ENCODE peak calls at places on chromosome 6, in seven cellular contexts. X is sigmoid colon, O is GM12878, A is stomach, W is SK-N-SH, P is suprapubic skin, R is breast epithelium. C is an unnamed sample.

GRCh38 chr6:142861711-142862110 is 83.3 kb downstream of the HIVEP2 start:
- DNase-seq in R (no peak), W (peak; percentile 28), P (no peak), A (no peak), X (no peak), O (no peak), C (no peak)

GRCh38 chr6:10215711-10216110 is 199.2 kb downstream of the TFAP2A start:
- DNase-seq in P (no peak), R (no peak), W (no peak), A (no peak), X (no peak), O (no peak), C (no peak)

GRCh38 chr6:134235937-134236751 is 81.8 kb downstream of the SGK1 start:
- DNase-seq in W (no peak), X (no peak), A (no peak), O (peak; percentile 77), P (no peak), R (no peak), C (no peak)

GRCh38 chr6:84260186-84260585 is 32.7 kb upstream of the CEP162 start:
- DNase-seq in O (no peak), A (no peak), P (no peak), W (no peak), X (no peak), R (no peak), C (no peak)

GRCh38 chr6:148747493-148748160 is 797 bp downstream of the UST start:
- DNase-seq in O (no peak), X (peak; percentile 78), R (peak; percentile 53), W (peak; percentile 15), A (peak; percentile 52), P (peak; percentile 85), C (no peak)

GRCh38 chr6:2655844-2656433 is 94.8 kb downstream of the MYLK4 start:
- DNase-seq in R (no peak), W (no peak), X (no peak), A (no peak), O (no peak), P (no peak), C (no peak)

GRCh38 chr6:7997311-7997710 is 66.9 kb downstream of the BLOC1S5 start:
- DNase-seq in R (no peak), X (no peak), O (no peak), W (no peak), A (no peak), P (no peak), C (no peak)

GRCh38 chr6:85944736-85945135 is 302.1 kb upstream of the SYNCRIP start:
- DNase-seq in X (no peak), W (no peak), A (no peak), R (no peak), P (no peak), O (no peak), C (no peak)

GRCh38 chr6:4311976-4312860 is 176.8 kb upstream of the ECI2 start:
- DNase-seq in O (no peak), A (no peak), W (no peak), R (no peak), P (no peak), X (no peak), C (no peak)
- H3K9me3 ChIP-seq in O (peaks cover 6% of the 10 kb centered on the region), A (peaks cover 22% of the 10 kb centered on the region), W (peaks cover 7% of the 10 kb centered on the region), R (peaks cover 5% of the 10 kb centered on the region), P (no peaks in the 10 kb centered on the region), X (peaks cover 21% of the 10 kb centered on the region), C (peaks cover 3% of the 10 kb centered on the region)

GRCh38 chr6:88987922-88988321 is 24.5 kb upstream of the RNGTT start:
- DNase-seq in P (no peak), A (no peak), O (no peak), W (no peak), X (no peak), R (no peak), C (no peak)

GRCh38 chr6:88983532-88983931 is 20.1 kb upstream of the RNGTT start:
- DNase-seq in R (no peak), A (no peak), P (no peak), W (peak; percentile 27), X (no peak), O (no peak), C (no peak)

GRCh38 chr6:88984152-88984551 is 20.7 kb upstream of the RNGTT start:
- DNase-seq in R (no peak), O (no peak), W (no peak), X (no peak), A (no peak), P (no peak), C (no peak)

GRCh38 chr6:88985901-88986300 is 22.5 kb upstream of the RNGTT start:
- DNase-seq in P (no peak), R (no peak), W (no peak), O (no peak), X (no peak), A (no peak), C (no peak)

GRCh38 chr6:88982720-88983119 is 19.3 kb upstream of the RNGTT start:
- DNase-seq in R (no peak), X (peak; percentile 84), P (no peak), W (peak; percentile 52), O (peak; percentile 19), A (peak; percentile 56), C (peak; percentile 66)
- TF ChIP-seq POLR2AphosphoS5 in R (peak; percentile 23), X (no peak), P (peak; percentile 26), W (no peak), O (no peak), A (no peak), C (no peak)

DNA sequence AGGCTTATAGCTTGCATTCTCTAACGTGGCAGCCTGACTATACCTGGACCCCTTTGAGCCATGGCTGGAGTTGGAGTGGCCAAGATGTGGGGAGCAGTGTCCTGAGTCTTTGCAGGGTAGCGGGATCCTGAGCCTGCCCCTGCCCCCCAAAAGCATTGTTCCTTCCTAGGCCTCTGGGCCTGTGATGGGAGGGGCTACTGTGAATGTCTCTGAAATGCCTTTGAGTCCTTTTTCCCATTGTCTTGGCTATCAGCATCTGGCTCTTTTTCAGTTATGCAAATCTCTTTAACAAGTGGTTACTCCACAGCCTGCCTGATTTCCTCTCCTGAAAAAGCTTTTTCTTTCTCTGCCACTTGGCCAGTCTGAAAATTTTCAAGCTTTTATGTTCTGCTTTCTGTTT is 17.0 kb upstream of the PRL start:
- DNase-seq in P (no peak), R (no peak), W (no peak), A (no peak), X (no peak), O (no peak), C (no peak)
- H3K9me3 ChIP-seq in P (peaks cover 18% of the 10 kb centered on the region), R (peaks cover 15% of the 10 kb centered on the region), W (peaks cover 12% of the 10 kb centered on the region), A (peaks cover 21% of the 10 kb centered on the region), X (peaks cover 13% of the 10 kb centered on the region), O (peaks cover 5% of the 10 kb centered on the region), C (peaks cover 9% of the 10 kb centered on the region)

DNA sequence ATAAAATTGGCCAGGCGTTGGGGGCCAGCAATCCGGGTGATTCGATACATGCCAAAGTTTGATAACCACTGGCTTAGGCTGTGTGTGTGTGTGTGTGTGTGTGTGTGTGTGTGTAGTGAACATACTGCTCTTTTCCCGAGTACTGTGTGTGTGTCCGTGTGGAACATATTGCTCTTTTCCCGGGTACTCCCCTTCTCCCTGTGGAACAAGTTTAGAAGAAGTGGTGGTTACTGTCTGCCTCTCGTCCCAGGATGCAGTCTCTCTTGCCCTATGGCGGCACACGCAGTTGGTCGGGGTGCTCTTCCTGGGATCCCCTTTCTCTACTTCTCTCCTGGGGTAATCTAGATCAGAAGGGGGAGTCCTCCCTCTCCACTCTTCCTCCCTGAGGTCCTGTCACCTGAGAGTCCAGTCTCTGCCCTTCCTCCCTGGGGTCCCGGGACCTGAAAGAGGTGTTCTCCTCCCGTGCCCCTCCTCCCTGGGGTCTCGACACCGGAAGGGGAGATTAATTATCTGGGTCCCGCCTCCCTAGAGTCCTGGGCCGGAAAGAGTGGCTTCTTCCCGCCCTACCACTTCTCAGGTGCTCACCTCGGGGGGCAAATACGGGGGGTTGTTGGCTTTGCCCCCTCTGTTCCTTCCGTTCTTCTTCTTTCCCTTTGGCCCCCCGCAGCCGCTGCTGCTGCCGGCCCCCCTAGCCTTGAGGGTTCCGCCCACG is 516 bp downstream of the GTPBP2 start:
- DNase-seq in X (peak; percentile 83), O (no peak), A (peak; percentile 51), W (peak; percentile 82), P (no peak), R (no peak), C (no peak)
- TF ChIP-seq POLR2AphosphoS5 in X (no peak), O (peak; percentile 57), A (no peak), W (peak; percentile 5), P (no peak), R (no peak), C (no peak)

GRCh38 chr6:32460528-32460927 is 20.8 kb downstream of the HLA-DRA start:
- DNase-seq in P (no peak), O (no peak), A (no peak), X (no peak), W (no peak), R (no peak), C (no peak)

GRCh38 chr6:32459781-32460424 is 20.2 kb downstream of the HLA-DRA start:
- DNase-seq in W (no peak), R (no peak), X (no peak), P (no peak), A (no peak), O (no peak), C (no peak)

GRCh38 chr6:32461493-32461892 is 21.8 kb downstream of the HLA-DRA start:
- DNase-seq in W (no peak), O (no peak), X (no peak), P (no peak), A (no peak), R (no peak), C (no peak)

GRCh38 chr6:32462609-32463008 is 22.9 kb downstream of the HLA-DRA start:
- DNase-seq in X (no peak), P (no peak), R (no peak), A (no peak), O (peak; percentile 76), W (no peak), C (no peak)

GRCh38 chr6:32457054-32457453 is 17.4 kb downstream of the HLA-DRA start:
- DNase-seq in O (no peak), A (no peak), R (no peak), P (no peak), X (no peak), W (no peak), C (no peak)
- H3K9me3 ChIP-seq in O (peaks cover 6% of the 10 kb centered on the region), A (no peaks in the 10 kb centered on the region), R (no peaks in the 10 kb centered on the region), P (no peaks in the 10 kb centered on the region), X (no peaks in the 10 kb centered on the region), W (no peaks in the 10 kb centered on the region), C (no peaks in the 10 kb centered on the region)

DNA sequence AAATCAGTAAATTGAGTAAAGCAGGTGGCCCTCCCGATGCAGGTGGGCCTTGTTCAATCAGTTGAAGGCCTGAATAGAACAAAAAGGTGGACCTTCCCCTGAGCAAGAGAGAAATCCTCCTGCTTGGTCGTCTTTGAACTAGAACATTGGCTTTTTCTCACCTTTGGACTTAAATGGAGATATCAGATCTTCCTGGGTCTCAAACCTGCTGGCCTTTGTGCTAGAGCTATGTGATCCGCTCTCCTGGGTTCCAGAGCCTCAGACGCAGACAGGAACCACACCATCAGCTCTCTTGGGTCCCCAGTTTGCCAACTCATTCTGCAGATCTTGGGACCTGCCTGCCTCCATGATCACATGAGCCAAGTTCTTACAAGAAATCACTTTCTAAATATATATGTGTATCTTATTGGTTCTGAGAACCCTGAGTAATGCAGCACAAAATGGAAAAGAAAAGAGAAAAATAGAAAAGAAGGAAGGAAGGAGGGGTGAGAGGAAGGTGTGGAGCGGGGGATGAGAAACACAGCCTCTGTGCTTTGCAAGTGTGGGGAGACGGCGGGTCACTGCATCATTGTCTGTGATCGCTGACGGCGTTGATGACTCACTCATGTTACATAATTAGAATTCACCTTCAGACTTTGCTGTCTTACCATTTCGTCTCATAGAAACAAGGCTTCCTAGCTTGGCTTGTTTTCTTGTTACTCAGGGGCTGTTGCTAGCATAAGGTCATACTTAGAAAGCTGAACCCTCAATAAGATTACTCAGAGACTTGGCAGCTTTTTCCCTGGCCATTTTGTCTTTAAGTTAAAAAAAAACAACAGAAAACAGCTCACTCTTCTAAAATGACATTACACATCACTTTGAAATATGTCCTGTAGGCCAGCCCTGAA is 85.7 kb upstream of the NEDD9 start:
- DNase-seq in A (peak; percentile 64), O (no peak), X (peak; percentile 85), P (no peak), W (no peak), R (peak; percentile 58), C (no peak)
- TF ChIP-seq POLR2AphosphoS5 in A (peak; percentile 68), O (no peak), X (peak; percentile 23), P (no peak), W (peak; percentile 63), R (no peak), C (no peak)